ENCODE peak calls at places on chromosome 5, in eight cellular contexts. R is heart left ventricle, M is brain microvascular endothelial cell, O is left ventricle myocardium inferior, K is PC-3, U is coronary artery, H is suprapubic skin, G is A673. L is an unnamed sample.

GRCh38 chr5:115977096-115977495 is 14.8 kb downstream of the LVRN start:
- DNase-seq in R (no peak), M (no peak), O (no peak), K (no peak), U (no peak), H (no peak), G (no peak), L (no peak)

GRCh38 chr5:72408602-72409001 is 88.4 kb downstream of the PTCD2 start:
- DNase-seq in R (no peak), M (no peak), O (no peak), K (no peak), U (no peak), H (no peak), G (peak), L (no peak)

GRCh38 chr5:128537306-128537998 is 593 bp downstream of the FBN2 start:
- DNase-seq in R (peak), M (peak), O (peak), K (peak), U (no peak), H (no peak), G (peak), L (peak)

GRCh38 chr5:10333154-10334006 is 20.1 kb upstream of the MARCHF6 start:
- DNase-seq in R (peak), M (no peak), O (peak), K (peak), U (no peak), H (no peak), G (no peak), L (no peak)

GRCh38 chr5:9947944-9948343 is 301.7 kb downstream of the ATPSCKMT start:
- DNase-seq in R (no peak), M (no peak), O (no peak), K (no peak), U (no peak), H (no peak), G (no peak), L (no peak)

GRCh38 chr5:43141211-43141610 is 20.5 kb downstream of the ZNF131 start:
- DNase-seq in R (no peak), M (peak), O (no peak), K (no peak), U (no peak), H (no peak), G (no peak), L (no peak)

GRCh38 chr5:93717162-93717561 is 24.2 kb downstream of the POU5F2 start:
- DNase-seq in R (no peak), M (peak), O (no peak), K (no peak), U (no peak), H (no peak), G (no peak), L (no peak)

GRCh38 chr5:146647656-146648199 is 131.7 kb upstream of the GPR151 start:
- DNase-seq in R (no peak), M (no peak), O (no peak), K (no peak), U (no peak), H (no peak), G (no peak), L (no peak)

GRCh38 chr5:72324186-72324825 is 4.1 kb downstream of the PTCD2 start:
- DNase-seq in R (no peak), M (no peak), O (no peak), K (peak), U (no peak), H (no peak), G (no peak), L (no peak)

GRCh38 chr5:98514106-98514665 is 259.3 kb upstream of the RGMB start:
- DNase-seq in R (no peak), M (no peak), O (no peak), K (peak), U (no peak), H (no peak), G (no peak), L (no peak)

GRCh38 chr5:16618138-16618897 is 1.5 kb upstream of the RETREG1 start:
- DNase-seq in R (no peak), M (no peak), O (no peak), K (no peak), U (no peak), H (no peak), G (peak), L (no peak)

GRCh38 chr5:149841844-149842793 is 102.5 kb downstream of the PDE6A start:
- DNase-seq in R (no peak), M (no peak), O (no peak), K (no peak), U (no peak), H (no peak), G (no peak), L (no peak)

GRCh38 chr5:171386861-171387254 is 791 bp upstream of the NPM1 start:
- DNase-seq in R (no peak), M (no peak), O (no peak), K (no peak), U (no peak), H (no peak), G (peak), L (no peak)

GRCh38 chr5:180329606-180330269 is 23.4 kb downstream of the GFPT2 start:
- DNase-seq in R (no peak), M (no peak), O (no peak), K (no peak), U (no peak), H (no peak), G (no peak), L (no peak)

GRCh38 chr5:138645778-138646575 is 70.8 kb upstream of the HSPA9 start:
- DNase-seq in R (no peak), M (no peak), O (no peak), K (no peak), U (no peak), H (no peak), G (no peak), L (no peak)

GRCh38 chr5:169717298-169717697 is 80.2 kb downstream of the DOCK2 start:
- DNase-seq in R (no peak), M (no peak), O (no peak), K (peak), U (no peak), H (no peak), G (peak), L (no peak)

GRCh38 chr5:31186672-31187267 is 6.7 kb upstream of the CDH6 start:
- DNase-seq in R (no peak), M (peak), O (no peak), K (peak), U (no peak), H (no peak), G (peak), L (no peak)

GRCh38 chr5:88883566-88884434 is 816 bp upstream of the MEF2C start:
- DNase-seq in R (peak), M (peak), O (peak), K (peak), U (peak), H (peak), G (peak), L (peak)

GRCh38 chr5:125655156-125655555 is 768.1 kb upstream of the GRAMD2B start:
- DNase-seq in R (no peak), M (no peak), O (no peak), K (no peak), U (no peak), H (no peak), G (no peak), L (no peak)

GRCh38 chr5:116576043-116576713 is 1.6 kb upstream of the SEMA6A start:
- DNase-seq in R (peak), M (no peak), O (peak), K (peak), U (no peak), H (no peak), G (peak), L (no peak)

GRCh38 chr5:14996997-14997396 is 125.4 kb upstream of the ANKH start:
- DNase-seq in R (no peak), M (no peak), O (no peak), K (no peak), U (no peak), H (no peak), G (no peak), L (no peak)

GRCh38 chr5:32153723-32154122 is 20.4 kb downstream of the GOLPH3 start:
- DNase-seq in R (no peak), M (no peak), O (no peak), K (no peak), U (no peak), H (no peak), G (no peak), L (no peak)

GRCh38 chr5:136036991-136037705 is 8.4 kb downstream of the TGFBI start:
- DNase-seq in R (peak), M (no peak), O (no peak), K (peak), U (no peak), H (peak), G (peak), L (peak)

GRCh38 chr5:93010626-93011025 is 570.4 kb downstream of the NR2F1-AS1 start:
- DNase-seq in R (no peak), M (no peak), O (no peak), K (no peak), U (no peak), H (no peak), G (no peak), L (no peak)

GRCh38 chr5:59741599-59741998 is 151.9 kb downstream of the PDE4D start:
- DNase-seq in R (no peak), M (no peak), O (no peak), K (no peak), U (no peak), H (no peak), G (no peak), L (no peak)

GRCh38 chr5:78717674-78718073 is 69.1 kb upstream of the LHFPL2 start:
- DNase-seq in R (no peak), M (peak), O (no peak), K (no peak), U (no peak), H (no peak), G (no peak), L (no peak)

GRCh38 chr5:77850536-77851228 is 74.5 kb upstream of the TBCA start:
- DNase-seq in R (no peak), M (no peak), O (no peak), K (no peak), U (no peak), H (no peak), G (no peak), L (no peak)

GRCh38 chr5:91591076-91591475 is 208.0 kb upstream of the ARRDC3 start:
- DNase-seq in R (no peak), M (no peak), O (no peak), K (peak), U (no peak), H (no peak), G (peak), L (no peak)

GRCh38 chr5:173524136-173524535 is 92.3 kb downstream of the BOD1 start:
- DNase-seq in R (no peak), M (no peak), O (no peak), K (no peak), U (no peak), H (no peak), G (no peak), L (no peak)
- TF ChIP-seq CTCF in R (no peak), M (no peak), O (no peak), K (no peak), U (no peak), H (no peak), G (no peak), L (no peak)

GRCh38 chr5:56581426-56581825 is 233.9 kb upstream of the MAP3K1 start:
- DNase-seq in R (no peak), M (no peak), O (no peak), K (no peak), U (no peak), H (no peak), G (no peak), L (no peak)
- H3K27ac ChIP-seq in R (no peak), M (no peak), O (no peak), K (no peak), U (no peak), H (no peak), G (no peak), L (no peak)

GRCh38 chr5:158879993-158880392 is 219.7 kb downstream of the EBF1 start:
- DNase-seq in R (no peak), M (no peak), O (no peak), K (no peak), U (no peak), H (no peak), G (no peak), L (no peak)

GRCh38 chr5:158882236-158882635 is 217.5 kb downstream of the EBF1 start:
- DNase-seq in R (no peak), M (no peak), O (no peak), K (no peak), U (no peak), H (no peak), G (no peak), L (no peak)

GRCh38 chr5:158881076-158881880 is 218.4 kb downstream of the EBF1 start:
- DNase-seq in R (no peak), M (no peak), O (no peak), K (peak), U (no peak), H (no peak), G (no peak), L (no peak)

GRCh38 chr5:158882660-158883059 is 217.1 kb downstream of the EBF1 start:
- DNase-seq in R (no peak), M (no peak), O (no peak), K (no peak), U (no peak), H (no peak), G (no peak), L (no peak)

DNA sequence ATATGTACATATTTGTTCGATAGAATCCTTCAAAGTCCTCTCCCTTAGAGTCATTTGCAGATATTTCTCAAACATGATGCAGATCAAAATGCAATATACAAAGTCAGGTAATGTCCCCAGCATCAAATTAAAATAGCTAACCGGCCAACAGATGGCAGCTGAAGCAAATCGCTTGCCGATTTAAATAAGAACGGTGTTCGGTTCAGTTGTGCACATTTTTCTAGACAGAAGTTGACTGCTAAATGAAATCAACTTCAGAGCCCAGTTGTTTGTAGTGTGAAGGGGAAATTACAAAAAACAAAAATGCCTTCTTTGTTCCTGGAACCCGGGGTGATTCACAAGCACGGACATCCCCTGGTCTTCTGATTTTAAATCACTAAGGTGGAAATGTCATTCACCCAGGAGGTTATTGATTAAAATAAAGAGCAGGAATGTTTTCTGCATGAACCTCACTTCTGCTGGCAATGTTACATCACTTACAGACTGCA is 219.2 kb downstream of the EBF1 start:
- DNase-seq in R (no peak), M (no peak), O (no peak), K (peak), U (no peak), H (no peak), G (no peak), L (no peak)
- TF ChIP-seq CTCF in R (no peak), M (no peak), O (no peak), K (peak), U (no peak), H (no peak), G (no peak), L (no peak)

GRCh38 chr5:121962347-121962670 is 534 bp downstream of the SRFBP1 start:
- DNase-seq in R (no peak), M (no peak), O (no peak), K (no peak), U (no peak), H (no peak), G (no peak), L (no peak)
- H3K27ac ChIP-seq in R (no peak), M (peak), O (peak), K (peak), U (peak), H (peak), G (peak), L (peak)

DNA sequence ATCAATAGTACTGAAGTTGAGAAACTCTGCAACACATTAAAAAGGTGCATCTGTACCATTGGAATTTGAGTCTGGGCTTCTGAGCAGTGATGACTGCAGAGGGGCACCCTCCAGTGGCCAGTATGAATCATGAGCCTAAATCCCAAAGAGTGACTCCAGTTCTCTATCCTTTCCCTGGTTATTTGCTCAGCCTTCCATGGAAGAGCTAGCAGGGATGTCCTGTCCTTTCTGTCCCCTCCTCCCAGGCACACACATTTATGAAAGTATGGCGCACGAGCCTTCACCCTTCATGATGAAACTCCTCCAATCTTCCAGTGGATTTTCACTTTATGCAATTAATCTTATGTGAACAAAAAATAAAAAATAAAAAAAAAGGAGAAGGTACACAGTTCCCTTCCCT is 81.0 kb downstream of the ESM1 start:
- DNase-seq in R (no peak), M (peak), O (no peak), K (peak), U (no peak), H (no peak), G (peak), L (no peak)
- TF ChIP-seq CTCF in R (peak), M (peak), O (peak), K (peak), U (no peak), H (no peak), G (peak), L (peak)

GRCh38 chr5:154771383-154771901 is 16.3 kb downstream of the LARP1 start:
- DNase-seq in R (peak), M (peak), O (no peak), K (no peak), U (no peak), H (no peak), G (peak), L (no peak)
- H3K27ac ChIP-seq in R (no peak), M (peak), O (peak), K (no peak), U (peak), H (peak), G (peak), L (peak)

DNA sequence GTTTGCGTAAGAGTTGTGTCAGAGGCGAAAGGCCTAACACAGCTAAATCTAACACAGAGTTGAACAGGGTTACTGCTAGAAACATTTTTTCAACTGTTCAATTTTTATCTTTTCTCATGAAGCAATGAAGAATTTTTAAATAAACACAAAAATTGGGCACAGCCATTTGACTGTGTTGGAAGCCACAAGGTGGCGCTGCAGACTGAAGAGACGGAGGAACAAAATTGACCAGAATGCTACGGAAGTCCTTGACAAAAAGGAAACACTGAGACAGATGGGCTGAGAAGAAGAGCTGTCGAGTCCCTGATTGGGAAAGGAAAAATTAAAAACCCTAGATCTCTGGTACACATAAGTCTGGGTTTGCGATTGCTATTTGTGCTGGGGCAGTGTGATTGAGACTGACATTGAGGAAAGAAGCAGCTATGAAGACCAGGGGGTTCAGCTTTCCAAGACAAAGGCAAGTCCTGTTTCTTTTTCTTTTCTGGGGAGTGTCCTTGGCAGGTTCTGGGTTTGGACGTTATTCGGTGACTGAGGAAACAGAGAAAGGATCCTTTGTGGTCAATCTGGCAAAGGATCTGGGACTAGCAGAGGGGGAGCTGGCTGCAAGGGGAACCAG is at the start of gene PCDHB9:
- DNase-seq in R (no peak), M (no peak), O (no peak), K (peak), U (no peak), H (no peak), G (peak), L (no peak)
- TF ChIP-seq CTCF in R (peak), M (peak), O (peak), K (peak), U (no peak), H (no peak), G (peak), L (no peak)

DNA sequence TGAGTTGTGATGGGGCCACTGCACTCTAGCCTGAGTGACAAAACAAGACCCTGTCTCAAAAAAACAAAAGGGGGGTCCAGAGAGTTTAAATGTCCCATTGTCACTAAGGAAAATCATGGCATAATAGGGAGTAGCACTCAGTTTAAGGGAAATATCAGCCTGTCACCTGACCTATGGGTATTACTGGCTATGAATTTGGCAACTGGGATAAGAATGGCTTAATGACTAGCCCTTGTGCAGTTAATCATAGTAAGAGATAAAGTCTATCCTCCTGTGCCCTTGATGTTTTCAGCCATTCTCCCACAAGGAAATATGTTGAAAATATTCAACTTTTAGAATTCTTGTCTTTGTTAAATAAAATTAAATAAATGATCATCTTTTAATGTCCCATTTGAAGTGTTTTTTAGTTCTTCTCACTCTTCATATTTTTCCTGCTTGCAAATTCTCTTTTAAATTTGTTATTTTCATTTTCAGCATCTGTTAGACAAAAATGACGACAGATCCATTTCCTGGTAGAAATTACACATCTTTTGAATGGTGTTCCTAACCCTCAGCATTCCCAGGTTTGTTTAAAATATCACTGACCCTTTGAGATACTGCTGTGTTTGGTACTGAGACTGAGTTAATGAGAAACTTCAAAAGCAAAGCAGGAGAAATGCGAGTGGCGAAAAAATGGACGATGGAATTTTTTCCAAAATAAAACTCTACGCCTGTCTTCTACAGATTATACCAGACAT is 191.4 kb downstream of the ARHGAP26 start:
- DNase-seq in R (no peak), M (no peak), O (no peak), K (no peak), U (no peak), H (no peak), G (no peak), L (no peak)
- H3K27ac ChIP-seq in R (no peak), M (no peak), O (peak), K (peak), U (no peak), H (no peak), G (no peak), L (no peak)

L was measured in ascending aorta.